ENCODE peak calls at places on chromosomes 1 and 21, in four cellular contexts. One of them, this sample, is unnamed.

GRCh38 chr1:61782771-61783170 is 40.5 kb downstream of the PATJ start:
- DNase-seq in heart right ventricle: no peak
- DNase-seq in BJ: no peak
- DNase-seq in CD8-positive, alpha-beta memory T cell: peak; percentile 82
- DNase-seq in this sample: no peak

GRCh38 chr1:55197106-55197505 is 18.1 kb downstream of the USP24 start:
- DNase-seq in heart right ventricle: no peak
- DNase-seq in BJ: no peak
- DNase-seq in CD8-positive, alpha-beta memory T cell: no peak
- DNase-seq in this sample: no peak

GRCh38 chr1:2257245-2257627 is 29.1 kb downstream of the SKI start:
- DNase-seq in heart right ventricle: no peak
- DNase-seq in BJ: no peak
- DNase-seq in CD8-positive, alpha-beta memory T cell: no peak
- DNase-seq in this sample: peak; percentile 45

GRCh38 chr21:32947736-32948135 is 78.0 kb upstream of the OLIG2 start:
- DNase-seq in heart right ventricle: no peak
- DNase-seq in BJ: no peak
- DNase-seq in CD8-positive, alpha-beta memory T cell: no peak
- DNase-seq in this sample: no peak

GRCh38 chr21:40853956-40854688 is 7.2 kb upstream of the DSCAM start:
- DNase-seq in heart right ventricle: no peak
- DNase-seq in BJ: no peak
- DNase-seq in CD8-positive, alpha-beta memory T cell: no peak
- DNase-seq in this sample: no peak

GRCh38 chr1:23719162-23719820 is 24.0 kb upstream of the ELOA start:
- DNase-seq in heart right ventricle: no peak
- DNase-seq in BJ: no peak
- DNase-seq in CD8-positive, alpha-beta memory T cell: no peak
- DNase-seq in this sample: no peak

GRCh38 chr1:59142663-59143487 is 154.0 kb upstream of the FGGY start:
- DNase-seq in heart right ventricle: no peak
- DNase-seq in BJ: peak; percentile 83
- DNase-seq in CD8-positive, alpha-beta memory T cell: no peak
- DNase-seq in this sample: peak; percentile 88

GRCh38 chr1:78825561-78825960 is 175.9 kb downstream of the IFI44 start:
- DNase-seq in heart right ventricle: no peak
- DNase-seq in BJ: no peak
- DNase-seq in CD8-positive, alpha-beta memory T cell: no peak
- DNase-seq in this sample: no peak

GRCh38 chr1:180534199-180534598 is 24.6 kb upstream of the OVAAL start:
- DNase-seq in heart right ventricle: no peak
- DNase-seq in BJ: no peak
- DNase-seq in CD8-positive, alpha-beta memory T cell: no peak
- DNase-seq in this sample: no peak

GRCh38 chr1:221740941-221741363 is 937 bp downstream of the DUSP10 start:
- DNase-seq in heart right ventricle: no peak
- DNase-seq in BJ: no peak
- DNase-seq in CD8-positive, alpha-beta memory T cell: peak; percentile 62
- DNase-seq in this sample: no peak

GRCh38 chr1:236581528-236581927 is 22.8 kb downstream of the HEATR1 start:
- DNase-seq in heart right ventricle: no peak
- DNase-seq in BJ: no peak
- DNase-seq in CD8-positive, alpha-beta memory T cell: no peak
- DNase-seq in this sample: no peak

GRCh38 chr21:35311985-35312384 is 262.9 kb upstream of the RUNX1 start:
- DNase-seq in heart right ventricle: no peak
- DNase-seq in BJ: no peak
- DNase-seq in CD8-positive, alpha-beta memory T cell: no peak
- DNase-seq in this sample: no peak

GRCh38 chr1:2404890-2405511 is 7.4 kb downstream of the PEX10 start:
- DNase-seq in heart right ventricle: no peak
- DNase-seq in BJ: no peak
- DNase-seq in CD8-positive, alpha-beta memory T cell: no peak
- DNase-seq in this sample: no peak

GRCh38 chr1:66546045-66546810 is 12.3 kb downstream of the SGIP1 start:
- DNase-seq in heart right ventricle: no peak
- DNase-seq in BJ: no peak
- DNase-seq in CD8-positive, alpha-beta memory T cell: no peak
- DNase-seq in this sample: no peak

GRCh38 chr1:169868978-169869377 is 24.7 kb downstream of the SCYL3 start:
- DNase-seq in heart right ventricle: no peak
- DNase-seq in BJ: no peak
- DNase-seq in CD8-positive, alpha-beta memory T cell: no peak
- DNase-seq in this sample: no peak

GRCh38 chr1:161511756-161512060 is 6.5 kb downstream of the FCGR2A start:
- DNase-seq in heart right ventricle: no peak
- DNase-seq in BJ: no peak
- DNase-seq in CD8-positive, alpha-beta memory T cell: no peak
- DNase-seq in this sample: no peak

GRCh38 chr1:94160811-94161210 is 39.9 kb upstream of the ABCA4 start:
- DNase-seq in heart right ventricle: no peak
- DNase-seq in BJ: peak; percentile 68
- DNase-seq in CD8-positive, alpha-beta memory T cell: no peak
- DNase-seq in this sample: no peak

GRCh38 chr21:42755766-42756579 is 102.6 kb downstream of the PDE9A start:
- DNase-seq in heart right ventricle: no peak
- DNase-seq in BJ: no peak
- DNase-seq in CD8-positive, alpha-beta memory T cell: no peak
- DNase-seq in this sample: no peak

GRCh38 chr21:42751866-42752265 is 98.4 kb downstream of the PDE9A start:
- DNase-seq in heart right ventricle: no peak
- DNase-seq in BJ: no peak
- DNase-seq in CD8-positive, alpha-beta memory T cell: no peak
- DNase-seq in this sample: no peak

GRCh38 chr21:42754270-42754933 is 101.0 kb downstream of the PDE9A start:
- DNase-seq in heart right ventricle: no peak
- DNase-seq in BJ: no peak
- DNase-seq in CD8-positive, alpha-beta memory T cell: no peak
- DNase-seq in this sample: no peak

GRCh38 chr21:42755031-42755665 is 101.7 kb downstream of the PDE9A start:
- DNase-seq in heart right ventricle: no peak
- DNase-seq in BJ: no peak
- DNase-seq in CD8-positive, alpha-beta memory T cell: no peak
- DNase-seq in this sample: no peak

GRCh38 chr21:42753804-42754203 is 100.4 kb downstream of the PDE9A start:
- DNase-seq in heart right ventricle: no peak
- DNase-seq in BJ: no peak
- DNase-seq in CD8-positive, alpha-beta memory T cell: no peak
- DNase-seq in this sample: no peak
- H3K36me3 ChIP-seq in heart right ventricle: no peaks in the 10 kb centered on the region
- H3K36me3 ChIP-seq in BJ: no peaks in the 10 kb centered on the region
- H3K36me3 ChIP-seq in CD8-positive, alpha-beta memory T cell: no peaks in the 10 kb centered on the region
- H3K36me3 ChIP-seq in this sample: no peaks in the 10 kb centered on the region

GRCh38 chr1:64659478-64659877 is 85.4 kb upstream of the RAVER2 start:
- DNase-seq in heart right ventricle: no peak
- DNase-seq in BJ: no peak
- DNase-seq in CD8-positive, alpha-beta memory T cell: no peak
- DNase-seq in this sample: no peak
- H3K36me3 ChIP-seq in heart right ventricle: no peaks in the 10 kb centered on the region
- H3K36me3 ChIP-seq in BJ: no peaks in the 10 kb centered on the region
- H3K36me3 ChIP-seq in CD8-positive, alpha-beta memory T cell: no peaks in the 10 kb centered on the region
- H3K36me3 ChIP-seq in this sample: no peaks in the 10 kb centered on the region

DNA sequence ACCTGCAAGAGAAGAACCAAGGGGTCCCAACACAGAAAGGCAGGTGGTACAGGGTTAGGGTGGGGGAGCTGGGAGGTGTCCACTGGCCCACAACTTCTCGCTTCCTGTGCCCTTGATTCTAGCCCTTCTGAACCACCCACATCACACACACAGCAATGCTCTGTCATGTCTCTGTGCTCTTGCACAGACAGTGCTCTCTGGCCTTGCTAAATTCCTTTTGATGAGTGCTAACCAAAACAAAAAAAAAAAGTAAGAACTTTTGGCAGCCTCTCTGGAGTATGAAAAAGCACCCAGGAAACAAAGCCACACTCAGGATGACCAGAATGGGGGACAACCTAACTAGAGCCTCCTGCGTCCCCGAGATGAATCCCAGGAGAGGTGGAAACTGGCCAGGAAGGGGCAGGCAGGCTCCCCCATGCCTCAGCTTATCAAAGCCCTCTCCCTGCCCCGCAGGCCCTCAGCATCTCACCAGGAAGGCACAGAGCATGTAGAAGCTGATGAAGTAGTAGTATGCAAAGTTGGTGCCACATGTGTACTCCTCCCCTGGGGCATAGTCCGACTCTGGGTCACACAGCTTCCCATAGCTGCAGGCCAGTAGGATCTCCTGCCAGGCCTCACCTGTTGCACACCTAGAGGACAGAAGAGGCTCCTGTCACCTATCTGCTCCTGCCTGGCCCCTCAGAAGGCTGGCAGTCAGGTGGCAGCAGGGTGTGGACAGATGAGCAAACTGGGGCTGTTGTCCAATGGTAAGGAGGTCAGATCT is 27.2 kb upstream of the KIF21B start:
- DNase-seq in heart right ventricle: no peak
- DNase-seq in BJ: no peak
- DNase-seq in CD8-positive, alpha-beta memory T cell: no peak
- DNase-seq in this sample: no peak
- H3K36me3 ChIP-seq in heart right ventricle: no peaks in the 10 kb centered on the region
- H3K36me3 ChIP-seq in BJ: no peaks in the 10 kb centered on the region
- H3K36me3 ChIP-seq in CD8-positive, alpha-beta memory T cell: no peaks in the 10 kb centered on the region
- H3K36me3 ChIP-seq in this sample: no peaks in the 10 kb centered on the region

DNA sequence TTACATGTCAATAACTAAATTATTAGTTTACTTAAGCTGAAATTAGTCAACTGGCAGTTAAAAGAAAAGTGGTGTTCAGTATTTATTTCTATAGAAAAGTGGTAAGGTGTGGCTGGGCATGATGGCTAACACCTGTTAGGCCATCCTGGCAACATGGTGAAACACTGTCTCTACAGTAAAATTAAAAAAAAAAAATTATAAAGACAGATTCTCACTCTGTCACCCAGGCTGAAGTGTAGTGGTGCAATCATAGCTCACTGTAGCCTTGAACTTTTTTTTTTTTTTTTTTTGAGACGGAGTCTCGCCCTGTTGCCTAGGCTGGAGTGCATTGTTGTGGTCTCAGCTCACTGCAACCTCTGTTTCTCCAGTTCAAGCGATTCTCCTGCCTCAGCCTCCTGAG is 32.9 kb downstream of the WNT4 start:
- DNase-seq in heart right ventricle: no peak
- DNase-seq in BJ: no peak
- DNase-seq in CD8-positive, alpha-beta memory T cell: no peak
- DNase-seq in this sample: no peak
- H3K36me3 ChIP-seq in heart right ventricle: no peaks in the 10 kb centered on the region
- H3K36me3 ChIP-seq in BJ: peaks cover 4% of the 10 kb centered on the region
- H3K36me3 ChIP-seq in CD8-positive, alpha-beta memory T cell: peaks cover 31% of the 10 kb centered on the region
- H3K36me3 ChIP-seq in this sample: peaks cover 88% of the 10 kb centered on the region

GRCh38 chr21:45522986-45523385 is 19.3 kb downstream of the SLC19A1 start:
- DNase-seq in heart right ventricle: no peak
- DNase-seq in BJ: no peak
- DNase-seq in CD8-positive, alpha-beta memory T cell: no peak
- DNase-seq in this sample: no peak
- H3K36me3 ChIP-seq in heart right ventricle: no peaks in the 10 kb centered on the region
- H3K36me3 ChIP-seq in BJ: peaks cover 3% of the 10 kb centered on the region
- H3K36me3 ChIP-seq in CD8-positive, alpha-beta memory T cell: no peaks in the 10 kb centered on the region
- H3K36me3 ChIP-seq in this sample: peaks cover 44% of the 10 kb centered on the region

GRCh38 chr1:63023182-63023581 is 239.2 kb downstream of the ATG4C start:
- DNase-seq in heart right ventricle: no peak
- DNase-seq in BJ: no peak
- DNase-seq in CD8-positive, alpha-beta memory T cell: no peak
- DNase-seq in this sample: no peak

GRCh38 chr1:63027176-63027575 is 243.2 kb downstream of the ATG4C start:
- DNase-seq in heart right ventricle: no peak
- DNase-seq in BJ: no peak
- DNase-seq in CD8-positive, alpha-beta memory T cell: no peak
- DNase-seq in this sample: no peak

GRCh38 chr1:63023637-63024036 is 239.7 kb downstream of the ATG4C start:
- DNase-seq in heart right ventricle: no peak
- DNase-seq in BJ: no peak
- DNase-seq in CD8-positive, alpha-beta memory T cell: no peak
- DNase-seq in this sample: no peak

GRCh38 chr1:63024132-63024531 is 240.2 kb downstream of the ATG4C start:
- DNase-seq in heart right ventricle: no peak
- DNase-seq in BJ: no peak
- DNase-seq in CD8-positive, alpha-beta memory T cell: no peak
- DNase-seq in this sample: no peak

GRCh38 chr1:63022319-63022718 is 238.4 kb downstream of the ATG4C start:
- DNase-seq in heart right ventricle: no peak
- DNase-seq in BJ: no peak
- DNase-seq in CD8-positive, alpha-beta memory T cell: no peak
- DNase-seq in this sample: no peak
- H3K36me3 ChIP-seq in heart right ventricle: no peaks in the 10 kb centered on the region
- H3K36me3 ChIP-seq in BJ: no peaks in the 10 kb centered on the region
- H3K36me3 ChIP-seq in CD8-positive, alpha-beta memory T cell: no peaks in the 10 kb centered on the region
- H3K36me3 ChIP-seq in this sample: no peaks in the 10 kb centered on the region

DNA sequence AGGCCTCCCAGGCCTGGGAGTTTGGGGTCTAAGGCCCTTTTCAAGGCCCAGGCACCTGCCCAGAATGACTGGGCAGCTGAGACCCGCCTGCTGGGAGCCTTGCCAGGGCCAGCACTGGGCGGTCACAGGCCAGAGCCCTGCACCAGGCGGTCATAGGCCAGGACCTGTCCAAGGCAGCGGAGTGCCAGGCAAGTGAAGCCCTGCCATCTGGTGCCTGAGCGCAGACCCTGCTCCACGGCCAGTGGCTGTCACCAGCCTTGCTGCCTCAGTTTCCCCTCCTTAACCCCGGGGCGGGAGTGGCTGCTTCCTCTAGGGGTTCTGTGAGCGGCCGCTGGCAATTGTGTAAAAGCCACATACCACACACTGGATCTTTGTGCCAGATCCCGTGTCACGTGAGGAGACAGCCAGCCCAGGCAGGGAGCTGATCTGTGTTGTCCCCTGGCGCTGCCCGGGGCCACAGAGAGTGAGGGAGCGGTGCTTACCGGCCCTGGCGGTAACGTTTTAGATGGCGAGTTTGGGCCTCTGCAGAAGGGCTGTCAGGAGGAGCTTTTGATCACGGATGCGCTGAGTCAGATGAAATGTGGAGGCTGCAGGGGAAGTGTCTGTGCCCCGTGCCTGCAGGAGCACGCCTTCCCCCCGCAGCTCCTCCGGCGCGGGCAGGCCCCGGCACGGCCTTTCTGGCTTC is 4.6 kb downstream of the COL18A1 start:
- DNase-seq in heart right ventricle: peak; percentile 55
- DNase-seq in BJ: no peak
- DNase-seq in CD8-positive, alpha-beta memory T cell: peak; percentile 34
- DNase-seq in this sample: no peak
- H3K36me3 ChIP-seq in heart right ventricle: no peaks in the 10 kb centered on the region
- H3K36me3 ChIP-seq in BJ: no peaks in the 10 kb centered on the region
- H3K36me3 ChIP-seq in CD8-positive, alpha-beta memory T cell: no peaks in the 10 kb centered on the region
- H3K36me3 ChIP-seq in this sample: peaks cover 7% of the 10 kb centered on the region

DNA sequence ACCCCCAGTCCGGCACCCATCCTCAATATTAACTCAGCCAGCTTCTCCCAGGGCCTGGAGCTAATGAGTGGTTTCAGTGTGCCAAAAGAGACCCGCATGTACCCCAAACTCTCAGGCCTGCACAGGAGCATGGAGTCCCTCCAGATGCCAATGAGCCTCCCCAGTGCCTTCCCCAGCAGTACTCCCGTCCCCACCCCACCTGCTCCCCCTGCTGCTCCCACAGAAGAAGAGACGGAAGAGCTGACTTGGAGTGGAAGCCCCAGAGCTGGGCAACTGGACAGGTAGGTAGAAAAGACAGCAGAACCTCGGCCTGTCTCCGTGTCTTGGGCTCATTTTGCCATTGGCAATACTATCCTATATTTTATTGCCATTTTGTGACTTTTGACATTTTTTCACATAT is 45.4 kb upstream of the IPO9 start:
- DNase-seq in heart right ventricle: no peak
- DNase-seq in BJ: no peak
- DNase-seq in CD8-positive, alpha-beta memory T cell: no peak
- DNase-seq in this sample: no peak
- H3K36me3 ChIP-seq in heart right ventricle: peaks cover 83% of the 10 kb centered on the region
- H3K36me3 ChIP-seq in BJ: peaks cover 41% of the 10 kb centered on the region
- H3K36me3 ChIP-seq in CD8-positive, alpha-beta memory T cell: no peaks in the 10 kb centered on the region
- H3K36me3 ChIP-seq in this sample: peaks cover 52% of the 10 kb centered on the region

This sample was measured in SJSA1.